ENCODE peak calls at places on chromosome 12, in seven cellular contexts. One of them, this sample, is unnamed.

GRCh38 chr12:110501378-110501721 is 561 bp downstream of the VPS29 start:
- DNase-seq in iris pigment epithelial cell: peak; percentile 70
- DNase-seq in AG09319: no peak
- DNase-seq in dorsolateral prefrontal cortex: no peak
- DNase-seq in suprapubic skin: no peak
- DNase-seq in NCI-H2081 treated with DMSO at 0.1 percent for 48 hours: no peak
- DNase-seq in natural killer cell: no peak
- DNase-seq in this sample: no peak

GRCh38 chr12:113184098-113184899 is 979 bp downstream of the DDX54 start:
- DNase-seq in iris pigment epithelial cell: no peak
- DNase-seq in AG09319: no peak
- DNase-seq in dorsolateral prefrontal cortex: no peak
- DNase-seq in suprapubic skin: peak; percentile 78
- DNase-seq in NCI-H2081 treated with DMSO at 0.1 percent for 48 hours: no peak
- DNase-seq in natural killer cell: no peak
- DNase-seq in this sample: no peak

GRCh38 chr12:111775205-111776193 is 8.8 kb downstream of the ALDH2 start:
- DNase-seq in iris pigment epithelial cell: peak; percentile 85
- DNase-seq in AG09319: peak; percentile 90
- DNase-seq in dorsolateral prefrontal cortex: no peak
- DNase-seq in suprapubic skin: peak; percentile 83
- DNase-seq in NCI-H2081 treated with DMSO at 0.1 percent for 48 hours: no peak
- DNase-seq in natural killer cell: no peak
- DNase-seq in this sample: no peak

GRCh38 chr12:111390894-111391293 is 14.8 kb upstream of the SH2B3 start:
- DNase-seq in iris pigment epithelial cell: no peak
- DNase-seq in AG09319: no peak
- DNase-seq in dorsolateral prefrontal cortex: no peak
- DNase-seq in suprapubic skin: no peak
- DNase-seq in NCI-H2081 treated with DMSO at 0.1 percent for 48 hours: no peak
- DNase-seq in natural killer cell: no peak
- DNase-seq in this sample: no peak

GRCh38 chr12:12983420-12984035 is 16.5 kb downstream of the HEBP1 start:
- DNase-seq in iris pigment epithelial cell: peak; percentile 68
- DNase-seq in AG09319: peak; percentile 34
- DNase-seq in dorsolateral prefrontal cortex: no peak
- DNase-seq in suprapubic skin: no peak
- DNase-seq in NCI-H2081 treated with DMSO at 0.1 percent for 48 hours: no peak
- DNase-seq in natural killer cell: no peak
- DNase-seq in this sample: no peak

GRCh38 chr12:132196038-132196872 is 52.0 kb downstream of the NOC4L start:
- DNase-seq in iris pigment epithelial cell: peak; percentile 6
- DNase-seq in AG09319: no peak
- DNase-seq in dorsolateral prefrontal cortex: no peak
- DNase-seq in suprapubic skin: no peak
- DNase-seq in NCI-H2081 treated with DMSO at 0.1 percent for 48 hours: no peak
- DNase-seq in natural killer cell: no peak
- DNase-seq in this sample: no peak

GRCh38 chr12:13661005-13661887 is 320.2 kb downstream of the GRIN2B start:
- DNase-seq in iris pigment epithelial cell: peak; percentile 41
- DNase-seq in AG09319: peak; percentile 11
- DNase-seq in dorsolateral prefrontal cortex: peak; percentile 61
- DNase-seq in suprapubic skin: no peak
- DNase-seq in NCI-H2081 treated with DMSO at 0.1 percent for 48 hours: peak; percentile 6
- DNase-seq in natural killer cell: no peak
- DNase-seq in this sample: no peak

GRCh38 chr12:90099288-90099687 is 390.6 kb upstream of the ATP2B1 start:
- DNase-seq in iris pigment epithelial cell: peak; percentile 36
- DNase-seq in AG09319: no peak
- DNase-seq in dorsolateral prefrontal cortex: no peak
- DNase-seq in suprapubic skin: no peak
- DNase-seq in NCI-H2081 treated with DMSO at 0.1 percent for 48 hours: no peak
- DNase-seq in natural killer cell: no peak
- DNase-seq in this sample: no peak

GRCh38 chr12:89316705-89317139 is 35.6 kb downstream of the DUSP6 start:
- DNase-seq in iris pigment epithelial cell: no peak
- DNase-seq in AG09319: no peak
- DNase-seq in dorsolateral prefrontal cortex: no peak
- DNase-seq in suprapubic skin: no peak
- DNase-seq in NCI-H2081 treated with DMSO at 0.1 percent for 48 hours: no peak
- DNase-seq in natural killer cell: no peak
- DNase-seq in this sample: no peak

This sample was measured in activated effector memory CD4-positive, alpha-beta T cell treated with anti-CD3 and anti-CD28 coated beads, Interleukin-2, amount 50 U/mL, for 16 hours.